ENCODE peak calls at places on chromosomes 3 and 15, in seven cellular contexts. E is astrocyte, N is fibroblast of lung, O is OCI-LY7, Z is HepG2, L is PC-9, M is hepatocyte. W is an unnamed sample.

GRCh38 chr15:71448688-71449114 is 333.4 kb downstream of the THSD4 start:
- DNase-seq in E (peak; percentile 42), N (peak; percentile 79), O (peak; percentile 43), Z (peak; percentile 51), L (peak; percentile 47), M (peak; percentile 78), W (peak; percentile 87)

GRCh38 chr3:179973931-179974361 is 62.8 kb downstream of the PEX5L start:
- DNase-seq in E (no peak), N (no peak), O (no peak), Z (no peak), L (no peak), M (peak; percentile 7), W (no peak)

GRCh38 chr3:54191997-54192396 is 69.6 kb downstream of the CACNA2D3 start:
- DNase-seq in E (no peak), N (no peak), O (no peak), Z (no peak), L (no peak), M (no peak), W (no peak)

GRCh38 chr3:141383555-141384129 is 15.3 kb downstream of the ZBTB38 start:
- DNase-seq in E (peak; percentile 51), N (peak; percentile 95), O (peak; percentile 29), Z (no peak), L (no peak), M (no peak), W (no peak)

GRCh38 chr3:82364827-82365226 is 603.4 kb upstream of the GBE1 start:
- DNase-seq in E (no peak), N (no peak), O (no peak), Z (no peak), L (no peak), M (no peak), W (no peak)

GRCh38 chr3:129038121-129038855 is 22.3 kb upstream of the GP9 start:
- DNase-seq in E (no peak), N (no peak), O (no peak), Z (no peak), L (no peak), M (no peak), W (no peak)

GRCh38 chr3:10373686-10374261 is 52.9 kb upstream of the SEC13 start:
- DNase-seq in E (peak; percentile 57), N (peak; percentile 72), O (no peak), Z (no peak), L (no peak), M (no peak), W (no peak)

GRCh38 chr15:74847462-74847861 is 4.5 kb upstream of the ULK3 start:
- DNase-seq in E (no peak), N (no peak), O (no peak), Z (no peak), L (no peak), M (no peak), W (no peak)

GRCh38 chr15:25170113-25170731 is 215.4 kb downstream of the SNRPN start:
- DNase-seq in E (no peak), N (no peak), O (no peak), Z (no peak), L (no peak), M (peak; percentile 2), W (no peak)

GRCh38 chr15:38391186-38391585 is 62.7 kb upstream of the FAM98B start:
- DNase-seq in E (no peak), N (no peak), O (no peak), Z (no peak), L (no peak), M (no peak), W (no peak)

GRCh38 chr3:65955792-65956477 is 82.8 kb downstream of the MAGI1 start:
- DNase-seq in E (peak; percentile 88), N (peak; percentile 40), O (no peak), Z (peak; percentile 93), L (no peak), M (peak; percentile 49), W (peak; percentile 46)

GRCh38 chr3:188664795-188665194 is 507.0 kb upstream of the TPRG1 start:
- DNase-seq in E (no peak), N (peak; percentile 19), O (peak; percentile 56), Z (peak; percentile 32), L (no peak), M (no peak), W (peak; percentile 18)

GRCh38 chr15:33059184-33059583 is 135.3 kb downstream of the FMN1 start:
- DNase-seq in E (peak; percentile 20), N (peak; percentile 83), O (no peak), Z (no peak), L (no peak), M (no peak), W (peak; percentile 7)

GRCh38 chr3:41987627-41988026 is 25.7 kb upstream of the ULK4 start:
- DNase-seq in E (no peak), N (no peak), O (no peak), Z (no peak), L (no peak), M (no peak), W (no peak)

GRCh38 chr3:16810013-16810412 is 74.7 kb upstream of the PLCL2 start:
- DNase-seq in E (no peak), N (no peak), O (no peak), Z (no peak), L (no peak), M (no peak), W (no peak)
- H3K4me2 ChIP-seq in E (no peak overlapping the region), N (no peak overlapping the region), O (no peak overlapping the region), Z (no peak overlapping the region), L (no peak overlapping the region), M (no peak overlapping the region), W (no peak overlapping the region)

DNA sequence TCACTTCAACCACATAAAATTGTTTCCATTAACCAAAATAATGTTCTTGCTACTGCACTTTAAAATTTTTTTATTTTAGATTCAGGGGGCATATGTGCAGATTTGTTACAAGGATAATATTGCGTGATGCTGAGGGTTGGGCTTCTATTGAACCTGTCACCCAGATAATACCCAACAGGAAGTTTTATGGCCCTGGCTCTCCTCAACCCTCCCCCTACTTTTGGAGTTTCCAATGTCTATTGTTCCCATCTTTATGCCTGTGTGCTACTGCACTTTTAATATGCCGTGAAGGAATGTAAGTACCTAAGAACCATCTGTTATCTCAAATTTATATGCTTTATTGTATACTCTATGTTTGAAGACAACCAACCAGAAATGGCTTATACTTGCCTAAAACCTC is 42.0 kb upstream of the IMPG2 start:
- DNase-seq in E (no peak), N (no peak), O (no peak), Z (no peak), L (no peak), M (no peak), W (no peak)
- H3K36me3 ChIP-seq in E (peaks cover 8% of the 10 kb centered on the region), N (peaks cover 3% of the 10 kb centered on the region), O (peaks cover 3% of the 10 kb centered on the region), Z (peaks cover 2% of the 10 kb centered on the region), L (peaks cover 4% of the 10 kb centered on the region), M (no peaks in the 10 kb centered on the region), W (no peaks in the 10 kb centered on the region)

GRCh38 chr3:173044998-173045397 is 96.0 kb downstream of the SPATA16 start:
- DNase-seq in E (no peak), N (no peak), O (no peak), Z (no peak), L (no peak), M (no peak), W (peak; percentile 37)

GRCh38 chr3:173043757-173044156 is 97.3 kb downstream of the SPATA16 start:
- DNase-seq in E (no peak), N (no peak), O (no peak), Z (no peak), L (no peak), M (no peak), W (no peak)

DNA sequence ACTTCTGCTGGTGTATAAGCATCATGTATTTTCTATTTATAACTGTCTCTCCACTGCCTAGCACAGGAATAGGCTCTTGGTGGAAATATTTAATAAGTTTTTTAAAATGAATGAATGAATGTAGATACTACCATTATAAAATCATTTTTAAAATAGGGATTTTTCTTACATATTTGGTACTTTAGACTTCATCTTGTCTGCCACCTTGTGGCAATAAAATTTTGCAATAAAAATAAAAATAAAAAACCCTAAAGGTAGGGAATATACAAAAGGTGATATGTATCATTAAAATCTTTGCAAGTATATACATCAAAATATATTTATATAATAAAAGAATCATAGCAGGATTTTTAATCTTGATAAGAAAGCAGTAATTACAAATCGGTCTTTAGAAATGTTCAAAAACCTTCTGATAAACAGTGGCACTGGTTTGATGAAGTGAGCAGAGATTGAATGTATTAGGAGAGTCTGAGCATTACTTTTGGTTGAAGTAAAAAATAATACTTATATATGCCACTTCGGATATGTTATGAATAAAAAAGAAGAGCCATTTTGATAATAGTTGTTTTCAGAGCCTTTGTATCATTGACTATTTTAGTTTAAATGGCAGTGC is 95.2 kb downstream of the SPATA16 start:
- DNase-seq in E (no peak), N (peak; percentile 35), O (no peak), Z (no peak), L (no peak), M (no peak), W (peak; percentile 35)
- TF ChIP-seq CTCF in E (peak; percentile 21), N (no peak), O (peak; percentile 69), Z (no peak), L (peak; percentile 84), M (peak; percentile 63), W (peak; percentile 4)

GRCh38 chr3:5428607-5429516 is 241.4 kb downstream of the EDEM1 start:
- DNase-seq in E (peak; percentile 57), N (no peak), O (no peak), Z (no peak), L (no peak), M (peak; percentile 23), W (no peak)
- H3K4me2 ChIP-seq in E (no peak overlapping the region), N (no peak overlapping the region), O (no peak overlapping the region), Z (no peak overlapping the region), L (no peak overlapping the region), M (no peak overlapping the region), W (no peak overlapping the region)

GRCh38 chr15:99125061-99125990 is 20.4 kb downstream of the SYNM start:
- DNase-seq in E (no peak), N (no peak), O (no peak), Z (no peak), L (no peak), M (no peak), W (peak; percentile 40)

GRCh38 chr15:99123706-99124451 is 19.0 kb downstream of the SYNM start:
- DNase-seq in E (peak; percentile 93), N (peak; percentile 96), O (no peak), Z (peak; percentile 83), L (peak; percentile 87), M (peak; percentile 92), W (peak; percentile 95)

GRCh38 chr15:99126195-99126594 is 21.3 kb downstream of the SYNM start:
- DNase-seq in E (no peak), N (no peak), O (no peak), Z (no peak), L (no peak), M (no peak), W (no peak)

GRCh38 chr15:99122831-99123705 is 18.2 kb downstream of the SYNM start:
- DNase-seq in E (no peak), N (no peak), O (no peak), Z (no peak), L (no peak), M (no peak), W (peak; percentile 26)

DNA sequence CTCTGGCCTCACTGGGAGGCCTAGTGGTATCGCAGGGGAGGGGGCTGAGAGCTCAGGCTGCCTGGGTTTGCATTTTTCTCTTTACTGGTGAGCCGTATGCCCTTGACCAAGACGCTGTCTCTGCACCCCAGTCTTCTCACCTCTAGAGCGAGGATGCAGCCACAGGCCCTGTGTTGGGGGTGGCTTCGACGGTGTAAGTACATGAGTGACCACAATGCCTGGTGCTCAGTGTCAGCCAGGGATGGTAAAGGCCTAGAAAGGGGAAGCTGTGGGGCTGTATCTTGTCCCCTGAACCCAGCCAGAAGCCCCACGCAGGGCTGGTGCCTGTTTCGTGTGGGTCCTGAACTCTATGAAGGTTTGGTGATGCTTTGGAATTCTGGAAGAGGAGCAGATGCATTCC is 19.8 kb downstream of the SYNM start:
- DNase-seq in E (no peak), N (no peak), O (no peak), Z (no peak), L (no peak), M (no peak), W (no peak)
- H3K36me3 ChIP-seq in E (no peaks in the 10 kb centered on the region), N (no peaks in the 10 kb centered on the region), O (no peaks in the 10 kb centered on the region), Z (no peaks in the 10 kb centered on the region), L (no peaks in the 10 kb centered on the region), M (no peaks in the 10 kb centered on the region), W (no peaks in the 10 kb centered on the region)

W was measured in endothelial cell of umbilical vein.